ENCODE peak calls at places on chromosome 21, in four cellular contexts. One of them, this sample, is unnamed.

GRCh38 chr21:41815652-41816582 is 49.1 kb upstream of the RIPK4 start:
- DNase-seq in naive B cell: no peak
- DNase-seq in stimulated activated CD4-positive, alpha-beta T cell treated with anti-CD3 and anti-CD28 coated beads, Interleukin-12 subunit alpha, Interleukin-12 subunit beta, amount 100 ng/mL, for 48 hours: no peak
- DNase-seq in NCI-H1105: no peak
- DNase-seq in this sample: no peak

GRCh38 chr21:34822957-34823356 is 154.2 kb downstream of the CLIC6 start:
- DNase-seq in naive B cell: no peak
- DNase-seq in stimulated activated CD4-positive, alpha-beta T cell treated with anti-CD3 and anti-CD28 coated beads, Interleukin-12 subunit alpha, Interleukin-12 subunit beta, amount 100 ng/mL, for 48 hours: no peak
- DNase-seq in NCI-H1105: no peak
- DNase-seq in this sample: no peak

GRCh38 chr21:39976805-39977204 is 109.6 kb downstream of the PCP4 start:
- DNase-seq in naive B cell: no peak
- DNase-seq in stimulated activated CD4-positive, alpha-beta T cell treated with anti-CD3 and anti-CD28 coated beads, Interleukin-12 subunit alpha, Interleukin-12 subunit beta, amount 100 ng/mL, for 48 hours: no peak
- DNase-seq in NCI-H1105: no peak
- DNase-seq in this sample: no peak

GRCh38 chr21:36100971-36101641 is 31.3 kb downstream of the CBR1 start:
- DNase-seq in naive B cell: no peak
- DNase-seq in stimulated activated CD4-positive, alpha-beta T cell treated with anti-CD3 and anti-CD28 coated beads, Interleukin-12 subunit alpha, Interleukin-12 subunit beta, amount 100 ng/mL, for 48 hours: no peak
- DNase-seq in NCI-H1105: no peak
- DNase-seq in this sample: no peak

GRCh38 chr21:32834825-32835224 is 63.3 kb upstream of the PAXBP1 start:
- DNase-seq in naive B cell: no peak
- DNase-seq in stimulated activated CD4-positive, alpha-beta T cell treated with anti-CD3 and anti-CD28 coated beads, Interleukin-12 subunit alpha, Interleukin-12 subunit beta, amount 100 ng/mL, for 48 hours: no peak
- DNase-seq in NCI-H1105: no peak
- DNase-seq in this sample: no peak

GRCh38 chr21:38460171-38460742 is 38.0 kb downstream of the ERG start:
- DNase-seq in naive B cell: no peak
- DNase-seq in stimulated activated CD4-positive, alpha-beta T cell treated with anti-CD3 and anti-CD28 coated beads, Interleukin-12 subunit alpha, Interleukin-12 subunit beta, amount 100 ng/mL, for 48 hours: no peak
- DNase-seq in NCI-H1105: no peak
- DNase-seq in this sample: no peak

GRCh38 chr21:31886896-31887595 is 14.2 kb downstream of the HUNK start:
- DNase-seq in naive B cell: no peak
- DNase-seq in stimulated activated CD4-positive, alpha-beta T cell treated with anti-CD3 and anti-CD28 coated beads, Interleukin-12 subunit alpha, Interleukin-12 subunit beta, amount 100 ng/mL, for 48 hours: no peak
- DNase-seq in NCI-H1105: no peak
- DNase-seq in this sample: no peak

GRCh38 chr21:17270234-17270633 is 242.6 kb upstream of the CXADR start:
- DNase-seq in naive B cell: no peak
- DNase-seq in stimulated activated CD4-positive, alpha-beta T cell treated with anti-CD3 and anti-CD28 coated beads, Interleukin-12 subunit alpha, Interleukin-12 subunit beta, amount 100 ng/mL, for 48 hours: no peak
- DNase-seq in NCI-H1105: peak
- DNase-seq in this sample: peak

GRCh38 chr21:45971487-45972352 is 9.8 kb upstream of the COL6A1 start:
- DNase-seq in naive B cell: no peak
- DNase-seq in stimulated activated CD4-positive, alpha-beta T cell treated with anti-CD3 and anti-CD28 coated beads, Interleukin-12 subunit alpha, Interleukin-12 subunit beta, amount 100 ng/mL, for 48 hours: no peak
- DNase-seq in NCI-H1105: no peak
- DNase-seq in this sample: no peak

GRCh38 chr21:45161039-45161945 is 86.9 kb downstream of the ADARB1 start:
- DNase-seq in naive B cell: no peak
- DNase-seq in stimulated activated CD4-positive, alpha-beta T cell treated with anti-CD3 and anti-CD28 coated beads, Interleukin-12 subunit alpha, Interleukin-12 subunit beta, amount 100 ng/mL, for 48 hours: no peak
- DNase-seq in NCI-H1105: no peak
- DNase-seq in this sample: no peak

GRCh38 chr21:41778974-41779600 is 12.2 kb upstream of the RIPK4 start:
- DNase-seq in naive B cell: no peak
- DNase-seq in stimulated activated CD4-positive, alpha-beta T cell treated with anti-CD3 and anti-CD28 coated beads, Interleukin-12 subunit alpha, Interleukin-12 subunit beta, amount 100 ng/mL, for 48 hours: no peak
- DNase-seq in NCI-H1105: no peak
- DNase-seq in this sample: no peak

GRCh38 chr21:39182016-39182415 is 1.2 kb downstream of the PSMG1 start:
- DNase-seq in naive B cell: no peak
- DNase-seq in stimulated activated CD4-positive, alpha-beta T cell treated with anti-CD3 and anti-CD28 coated beads, Interleukin-12 subunit alpha, Interleukin-12 subunit beta, amount 100 ng/mL, for 48 hours: no peak
- DNase-seq in NCI-H1105: no peak
- DNase-seq in this sample: no peak